ENCODE peak calls at places on chromosomes 3 and 15, in six cellular contexts. One of them, this sample, is unnamed.
A peak's percentile ranks its signal among the peaks of the same experiment; 100 is the strongest.

GRCh38 chr3:9397911-9398714 is 698 bp downstream of the SETD5 start:
- DNase-seq in uterus: peak; percentile 47
- DNase-seq in fibroblast of pulmonary artery: peak; percentile 41
- DNase-seq in PC-3: no peak
- DNase-seq in fibroblast of mammary gland: peak; percentile 39
- DNase-seq in prostate gland: peak; percentile 51
- DNase-seq in this sample: peak; percentile 68

GRCh38 chr3:64351713-64352595 is 126.7 kb upstream of the PRICKLE2 start:
- DNase-seq in uterus: no peak
- DNase-seq in fibroblast of pulmonary artery: peak; percentile 47
- DNase-seq in PC-3: no peak
- DNase-seq in fibroblast of mammary gland: no peak
- DNase-seq in prostate gland: no peak
- DNase-seq in this sample: no peak

GRCh38 chr3:64237083-64237482 is 11.8 kb upstream of the PRICKLE2 start:
- DNase-seq in uterus: no peak
- DNase-seq in fibroblast of pulmonary artery: no peak
- DNase-seq in PC-3: no peak
- DNase-seq in fibroblast of mammary gland: no peak
- DNase-seq in prostate gland: no peak
- DNase-seq in this sample: no peak

GRCh38 chr3:57152150-57152549 is 13.0 kb downstream of the IL17RD start:
- DNase-seq in uterus: peak; percentile 41
- DNase-seq in fibroblast of pulmonary artery: no peak
- DNase-seq in PC-3: no peak
- DNase-seq in fibroblast of mammary gland: no peak
- DNase-seq in prostate gland: no peak
- DNase-seq in this sample: peak; percentile 75

GRCh38 chr3:184336484-184337230 is 743 bp upstream of the FAM131A start:
- DNase-seq in uterus: peak; percentile 39
- DNase-seq in fibroblast of pulmonary artery: peak; percentile 71
- DNase-seq in PC-3: peak; percentile 48
- DNase-seq in fibroblast of mammary gland: peak; percentile 83
- DNase-seq in prostate gland: peak; percentile 23
- DNase-seq in this sample: no peak

GRCh38 chr3:123602325-123602724 is 17.5 kb upstream of the HACD2 start:
- DNase-seq in uterus: no peak
- DNase-seq in fibroblast of pulmonary artery: peak; percentile 87
- DNase-seq in PC-3: peak; percentile 98
- DNase-seq in fibroblast of mammary gland: peak; percentile 94
- DNase-seq in prostate gland: peak; percentile 41
- DNase-seq in this sample: no peak

GRCh38 chr15:98671060-98672008 is 23.0 kb downstream of the IGF1R start:
- DNase-seq in uterus: no peak
- DNase-seq in fibroblast of pulmonary artery: peak; percentile 74
- DNase-seq in PC-3: no peak
- DNase-seq in fibroblast of mammary gland: peak; percentile 50
- DNase-seq in prostate gland: no peak
- DNase-seq in this sample: no peak

GRCh38 chr3:58258392-58259040 is 20.9 kb downstream of the ABHD6 start:
- DNase-seq in uterus: no peak
- DNase-seq in fibroblast of pulmonary artery: no peak
- DNase-seq in PC-3: no peak
- DNase-seq in fibroblast of mammary gland: no peak
- DNase-seq in prostate gland: no peak
- DNase-seq in this sample: no peak

GRCh38 chr3:72255736-72256559 is 471.0 kb upstream of the PROK2 start:
- DNase-seq in uterus: peak; percentile 44
- DNase-seq in fibroblast of pulmonary artery: no peak
- DNase-seq in PC-3: no peak
- DNase-seq in fibroblast of mammary gland: no peak
- DNase-seq in prostate gland: peak; percentile 84
- DNase-seq in this sample: peak; percentile 68

GRCh38 chr3:41961061-41961749 is 698 bp downstream of the ULK4 start:
- DNase-seq in uterus: peak; percentile 28
- DNase-seq in fibroblast of pulmonary artery: peak; percentile 71
- DNase-seq in PC-3: peak; percentile 63
- DNase-seq in fibroblast of mammary gland: peak; percentile 55
- DNase-seq in prostate gland: peak; percentile 14
- DNase-seq in this sample: peak; percentile 74

GRCh38 chr3:30539772-30540171 is 66.6 kb upstream of the TGFBR2 start:
- DNase-seq in uterus: no peak
- DNase-seq in fibroblast of pulmonary artery: peak; percentile 38
- DNase-seq in PC-3: peak; percentile 80
- DNase-seq in fibroblast of mammary gland: peak; percentile 74
- DNase-seq in prostate gland: no peak
- DNase-seq in this sample: no peak

GRCh38 chr15:55564347-55565145 is 23.6 kb downstream of the PYGO1 start:
- DNase-seq in uterus: no peak
- DNase-seq in fibroblast of pulmonary artery: no peak
- DNase-seq in PC-3: no peak
- DNase-seq in fibroblast of mammary gland: no peak
- DNase-seq in prostate gland: no peak
- DNase-seq in this sample: no peak

GRCh38 chr3:42713747-42714146 is 11.1 kb upstream of the HHATL start:
- DNase-seq in uterus: no peak
- DNase-seq in fibroblast of pulmonary artery: no peak
- DNase-seq in PC-3: no peak
- DNase-seq in fibroblast of mammary gland: no peak
- DNase-seq in prostate gland: no peak
- DNase-seq in this sample: no peak

GRCh38 chr15:63362196-63362595 is 19.4 kb downstream of the CA12 start:
- DNase-seq in uterus: no peak
- DNase-seq in fibroblast of pulmonary artery: peak; percentile 87
- DNase-seq in PC-3: no peak
- DNase-seq in fibroblast of mammary gland: no peak
- DNase-seq in prostate gland: no peak
- DNase-seq in this sample: peak; percentile 82

GRCh38 chr15:83108266-83109219 is 1.1 kb downstream of the TM6SF1 start:
- DNase-seq in uterus: peak; percentile 15
- DNase-seq in fibroblast of pulmonary artery: peak; percentile 86
- DNase-seq in PC-3: no peak
- DNase-seq in fibroblast of mammary gland: no peak
- DNase-seq in prostate gland: no peak
- DNase-seq in this sample: peak; percentile 62

GRCh38 chr15:65447145-65447544 is 24.4 kb upstream of the IGDCC4 start:
- DNase-seq in uterus: no peak
- DNase-seq in fibroblast of pulmonary artery: no peak
- DNase-seq in PC-3: no peak
- DNase-seq in fibroblast of mammary gland: no peak
- DNase-seq in prostate gland: no peak
- DNase-seq in this sample: no peak

GRCh38 chr15:38374477-38374876 is 79.5 kb upstream of the FAM98B start:
- DNase-seq in uterus: no peak
- DNase-seq in fibroblast of pulmonary artery: no peak
- DNase-seq in PC-3: no peak
- DNase-seq in fibroblast of mammary gland: peak; percentile 45
- DNase-seq in prostate gland: no peak
- DNase-seq in this sample: peak; percentile 34

GRCh38 chr15:65913631-65914199 is 44.4 kb downstream of the RAB11A start:
- DNase-seq in uterus: no peak
- DNase-seq in fibroblast of pulmonary artery: no peak
- DNase-seq in PC-3: no peak
- DNase-seq in fibroblast of mammary gland: no peak
- DNase-seq in prostate gland: no peak
- DNase-seq in this sample: no peak

GRCh38 chr3:149314807-149315578 is 18.4 kb downstream of the TM4SF18 start:
- DNase-seq in uterus: no peak
- DNase-seq in fibroblast of pulmonary artery: peak; percentile 78
- DNase-seq in PC-3: peak; percentile 87
- DNase-seq in fibroblast of mammary gland: peak; percentile 78
- DNase-seq in prostate gland: no peak
- DNase-seq in this sample: no peak

GRCh38 chr3:99713440-99713839 is 75.0 kb downstream of the COL8A1 start:
- DNase-seq in uterus: no peak
- DNase-seq in fibroblast of pulmonary artery: no peak
- DNase-seq in PC-3: no peak
- DNase-seq in fibroblast of mammary gland: no peak
- DNase-seq in prostate gland: no peak
- DNase-seq in this sample: no peak

GRCh38 chr15:43880406-43881184 is 53.8 kb downstream of the WDR76 start:
- DNase-seq in uterus: no peak
- DNase-seq in fibroblast of pulmonary artery: peak; percentile 33
- DNase-seq in PC-3: no peak
- DNase-seq in fibroblast of mammary gland: peak; percentile 38
- DNase-seq in prostate gland: no peak
- DNase-seq in this sample: no peak

GRCh38 chr3:55198554-55198953 is 270.7 kb upstream of the LRTM1 start:
- DNase-seq in uterus: no peak
- DNase-seq in fibroblast of pulmonary artery: peak; percentile 87
- DNase-seq in PC-3: no peak
- DNase-seq in fibroblast of mammary gland: peak; percentile 94
- DNase-seq in prostate gland: no peak
- DNase-seq in this sample: no peak

GRCh38 chr15:85707519-85708338 is 87.0 kb downstream of the KLHL25 start:
- DNase-seq in uterus: no peak
- DNase-seq in fibroblast of pulmonary artery: peak; percentile 71
- DNase-seq in PC-3: no peak
- DNase-seq in fibroblast of mammary gland: peak; percentile 44
- DNase-seq in prostate gland: no peak
- DNase-seq in this sample: peak; percentile 21

GRCh38 chr3:126493731-126494130 is 18.0 kb upstream of the ZXDC start:
- DNase-seq in uterus: no peak
- DNase-seq in fibroblast of pulmonary artery: no peak
- DNase-seq in PC-3: no peak
- DNase-seq in fibroblast of mammary gland: no peak
- DNase-seq in prostate gland: no peak
- DNase-seq in this sample: no peak

GRCh38 chr15:65926899-65927298 is 57.6 kb downstream of the RAB11A start:
- DNase-seq in uterus: no peak
- DNase-seq in fibroblast of pulmonary artery: no peak
- DNase-seq in PC-3: no peak
- DNase-seq in fibroblast of mammary gland: no peak
- DNase-seq in prostate gland: no peak
- DNase-seq in this sample: no peak

DNA sequence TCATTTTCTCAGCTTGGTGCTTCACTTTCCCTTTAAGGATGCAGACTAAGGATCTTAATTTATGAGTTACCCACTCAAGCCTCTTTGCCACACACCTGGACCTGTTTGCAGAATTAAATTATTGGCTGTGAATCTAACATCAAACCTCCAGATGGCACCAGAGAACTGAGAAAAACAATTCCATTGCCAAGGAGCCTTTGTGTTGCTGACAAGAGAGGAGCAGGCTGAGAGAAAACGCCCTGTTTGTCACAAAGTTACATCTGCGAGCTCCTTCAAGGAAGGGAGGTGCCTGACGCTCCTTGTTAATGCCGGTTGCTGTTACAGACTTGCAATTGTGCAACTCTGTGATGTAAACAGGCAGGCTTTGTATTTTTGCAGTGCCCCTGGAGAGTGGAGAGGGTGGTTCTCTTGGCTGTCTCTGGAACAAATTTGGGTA is 36.3 kb upstream of the TMC3 start:
- DNase-seq in uterus: peak; percentile 40
- DNase-seq in fibroblast of pulmonary artery: peak; percentile 90
- DNase-seq in PC-3: peak; percentile 78
- DNase-seq in fibroblast of mammary gland: peak; percentile 88
- DNase-seq in prostate gland: peak; percentile 48
- DNase-seq in this sample: peak; percentile 72
- H3K4me3 ChIP-seq in uterus: no peak overlapping the region
- H3K4me3 ChIP-seq in fibroblast of pulmonary artery: no peak overlapping the region
- H3K4me3 ChIP-seq in PC-3: no peak overlapping the region
- H3K4me3 ChIP-seq in fibroblast of mammary gland: no peak overlapping the region
- H3K4me3 ChIP-seq in prostate gland: no peak overlapping the region
- H3K4me3 ChIP-seq in this sample: no peak overlapping the region

GRCh38 chr3:116443096-116443793 is 2.0 kb downstream of the LSAMP start:
- DNase-seq in uterus: no peak
- DNase-seq in fibroblast of pulmonary artery: no peak
- DNase-seq in PC-3: no peak
- DNase-seq in fibroblast of mammary gland: peak; percentile 17
- DNase-seq in prostate gland: no peak
- DNase-seq in this sample: no peak
- H3K4me3 ChIP-seq in uterus: no peak overlapping the region
- H3K4me3 ChIP-seq in fibroblast of pulmonary artery: no peak overlapping the region
- H3K4me3 ChIP-seq in PC-3: no peak overlapping the region
- H3K4me3 ChIP-seq in fibroblast of mammary gland: no peak overlapping the region
- H3K4me3 ChIP-seq in prostate gland: peak overlapping the region; percentile 38
- H3K4me3 ChIP-seq in this sample: peak overlapping the region; percentile 7

DNA sequence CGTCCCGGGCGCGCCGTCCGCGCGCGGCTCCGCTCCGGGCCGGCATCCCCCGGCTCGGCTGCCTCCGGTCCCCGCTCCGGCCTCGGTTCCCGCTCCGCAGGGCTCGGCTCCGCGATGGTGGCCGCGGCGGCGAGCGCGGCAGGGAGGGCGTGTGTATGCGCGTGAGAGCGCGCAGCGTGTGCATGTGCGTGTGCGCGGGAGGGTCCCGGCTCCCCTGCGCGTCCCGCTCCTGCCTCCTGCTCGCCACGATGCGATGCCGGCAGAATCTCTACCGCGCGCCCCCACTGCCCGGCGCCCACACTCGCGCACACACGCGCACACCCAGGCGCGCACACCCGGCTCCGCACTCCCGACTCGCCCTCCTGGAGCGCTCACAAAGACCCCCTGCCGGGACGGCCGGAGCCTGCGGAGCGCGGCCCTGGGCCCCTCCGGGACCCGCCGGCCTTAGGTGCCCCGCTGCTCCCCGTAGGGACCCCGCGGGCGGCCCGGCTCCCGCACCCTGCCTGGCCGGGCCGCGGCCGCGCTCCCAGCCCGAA is 186.6 kb upstream of the LINGO1 start:
- DNase-seq in uterus: no peak
- DNase-seq in fibroblast of pulmonary artery: no peak
- DNase-seq in PC-3: no peak
- DNase-seq in fibroblast of mammary gland: no peak
- DNase-seq in prostate gland: no peak
- DNase-seq in this sample: peak; percentile 28
- H3K4me3 ChIP-seq in uterus: no peak overlapping the region
- H3K4me3 ChIP-seq in fibroblast of pulmonary artery: no peak overlapping the region
- H3K4me3 ChIP-seq in PC-3: no peak overlapping the region
- H3K4me3 ChIP-seq in fibroblast of mammary gland: no peak overlapping the region
- H3K4me3 ChIP-seq in prostate gland: peak overlapping the region; percentile 13
- H3K4me3 ChIP-seq in this sample: peak overlapping the region; percentile 39

GRCh38 chr3:4978259-4978965 is 825 bp upstream of the BHLHE40 start:
- DNase-seq in uterus: peak; percentile 98
- DNase-seq in fibroblast of pulmonary artery: peak; percentile 99
- DNase-seq in PC-3: peak; percentile 98
- DNase-seq in fibroblast of mammary gland: peak; percentile 98
- DNase-seq in prostate gland: peak; percentile 95
- DNase-seq in this sample: peak; percentile 99
- H3K4me3 ChIP-seq in uterus: peak overlapping the region; percentile 72
- H3K4me3 ChIP-seq in fibroblast of pulmonary artery: peak overlapping the region; percentile 52
- H3K4me3 ChIP-seq in PC-3: peak overlapping the region; percentile 69
- H3K4me3 ChIP-seq in fibroblast of mammary gland: peak overlapping the region; percentile 56
- H3K4me3 ChIP-seq in prostate gland: peak overlapping the region; percentile 69
- H3K4me3 ChIP-seq in this sample: peak overlapping the region; percentile 64

This sample was measured in right cardiac atrium.